ENCODE peak calls at places on chromosomes 4 and X, in four cellular contexts. U is IMR-90, R is sigmoid colon, X is Calu3. V is an unnamed sample.

GRCh38 chr4:109996531-109996930 is 83.8 kb downstream of the EGF start:
- DNase-seq in U (no peak), R (no peak), X (no peak), V (no peak)

GRCh38 chrX:111010151-111010550 is 85.8 kb upstream of the PAK3 start:
- DNase-seq in U (no peak), R (no peak), X (no peak), V (no peak)

GRCh38 chr4:89266128-89266527 is 41.5 kb downstream of the GPRIN3 start:
- DNase-seq in U (no peak), R (no peak), X (no peak), V (no peak)

GRCh38 chr4:128863314-128864075 is 54.0 kb downstream of the JADE1 start:
- DNase-seq in U (peak), R (peak), X (peak), V (peak)

GRCh38 chr4:181301735-181302380 is 941.3 kb upstream of the TENM3 start:
- DNase-seq in U (peak), R (no peak), X (peak), V (peak)

GRCh38 chrX:16953606-16954211 is 7.3 kb downstream of the REPS2 start:
- DNase-seq in U (no peak), R (no peak), X (peak), V (no peak)

GRCh38 chrX:114028907-114029662 is 554.8 kb upstream of the HTR2C start:
- DNase-seq in U (no peak), R (no peak), X (no peak), V (no peak)

GRCh38 chr4:48813984-48814383 is 16.9 kb upstream of the OCIAD1 start:
- DNase-seq in U (no peak), R (no peak), X (no peak), V (no peak)

GRCh38 chr4:37627263-37627662 is 58.9 kb downstream of the RELL1 start:
- DNase-seq in U (no peak), R (no peak), X (no peak), V (no peak)

GRCh38 chrX:131977619-131978018 is 45.5 kb upstream of the STK26 start:
- DNase-seq in U (no peak), R (no peak), X (no peak), V (no peak)

GRCh38 chr4:6727081-6727942 is 11.3 kb downstream of the BLOC1S4 start:
- DNase-seq in U (no peak), R (no peak), X (no peak), V (no peak)

GRCh38 chrX:155027509-155028066 is 944 bp downstream of the FUNDC2 start:
- DNase-seq in U (peak), R (peak), X (no peak), V (no peak)

GRCh38 chrX:25019707-25020390 is 4.1 kb upstream of the ARX start:
- DNase-seq in U (no peak), R (no peak), X (no peak), V (no peak)

DNA sequence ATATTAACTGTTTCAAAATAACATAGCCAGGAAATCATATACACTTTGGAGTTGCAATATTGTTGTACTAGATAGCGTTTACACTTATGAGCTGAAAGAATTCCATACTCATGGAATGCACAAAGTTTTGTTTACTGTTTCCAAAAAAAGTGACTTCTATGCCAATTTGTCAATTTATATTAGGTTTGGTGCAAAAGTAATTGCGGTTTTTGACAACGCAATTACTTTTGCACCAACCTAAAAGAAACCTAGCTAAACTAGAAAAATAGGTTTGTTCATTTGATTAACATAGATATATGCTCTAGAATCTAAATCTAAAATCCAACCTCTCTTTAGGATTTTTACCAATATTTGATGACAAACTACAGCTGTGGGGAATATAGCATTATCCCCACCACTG is 15.2 kb downstream of the RXFP1 start:
- DNase-seq in U (no peak), R (no peak), X (no peak), V (no peak)
- TF ChIP-seq CTCF in U (no peak), R (no peak), X (no peak), V (no peak)

GRCh38 chr4:168551945-168552695 is 55.3 kb downstream of the PALLD start:
- DNase-seq in U (no peak), R (no peak), X (no peak), V (no peak)
- TF ChIP-seq CTCF in U (peak), R (no peak), X (no peak), V (no peak)

DNA sequence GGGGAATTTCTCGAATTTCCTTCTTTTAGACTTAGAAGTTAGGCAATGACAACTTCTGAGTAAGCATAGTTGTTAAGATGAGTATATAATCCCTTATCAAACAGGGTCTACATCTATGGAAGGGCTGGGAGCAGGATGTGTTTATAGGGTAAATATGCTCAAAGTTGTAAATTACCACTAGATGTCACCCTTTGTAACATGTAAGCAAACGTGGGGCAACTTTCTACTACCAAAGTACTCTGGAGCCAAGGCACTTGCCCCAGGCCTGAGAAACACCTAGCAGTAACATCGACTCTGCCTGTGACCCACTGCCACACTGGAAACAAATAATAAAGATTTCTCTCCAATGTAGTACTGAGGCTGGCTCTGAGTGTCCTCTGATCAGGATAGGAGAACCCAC is 444.6 kb downstream of the IQCM start:
- DNase-seq in U (peak), R (no peak), X (peak), V (peak)
- TF ChIP-seq CTCF in U (peak), R (peak), X (peak), V (peak)

GRCh38 chr4:186554890-186555827 is at the start of gene MTNR1A:
- DNase-seq in U (no peak), R (no peak), X (peak), V (peak)
- TF ChIP-seq CTCF in U (peak), R (no peak), X (peak), V (peak)

GRCh38 chr4:64125354-64125753 is 283.9 kb downstream of the TECRL start:
- DNase-seq in U (no peak), R (no peak), X (no peak), V (no peak)
- TF ChIP-seq CTCF in U (no peak), R (no peak), X (no peak), V (no peak)